ENCODE peak calls at places on chromosomes 7 and 10, in six cellular contexts. D is stimulated activated CD8-positive, alpha-beta memory T cell treated with anti-CD3 and anti-CD28 coated beads, Interleukin-4, amount 100 ng/mL, for 24 hours; E is LoVo; F is adipocyte; I is cardiac muscle cell; Y is fibroblast of the conjunctiva. R is an unnamed sample.

GRCh38 chr7:31413735-31414134 is 73.2 kb upstream of the NEUROD6 start:
- DNase-seq in D (no peak), E (no peak), F (no peak), I (no peak), Y (no peak), R (no peak)

GRCh38 chr10:65126288-65126687 is 1605.1 kb downstream of the REEP3 start:
- DNase-seq in D (no peak), E (no peak), F (no peak), I (no peak), Y (no peak), R (no peak)

GRCh38 chr10:69089638-69090599 is 2.0 kb downstream of the SRGN start:
- DNase-seq in D (peak), E (no peak), F (no peak), I (no peak), Y (no peak), R (no peak)

GRCh38 chr10:85642421-85643170 is 724.0 kb downstream of the GRID1 start:
- DNase-seq in D (no peak), E (peak), F (no peak), I (no peak), Y (no peak), R (no peak)

GRCh38 chr10:2978111-2978510 is 89.2 kb upstream of the PFKP start:
- DNase-seq in D (no peak), E (peak), F (peak), I (peak), Y (peak), R (peak)

GRCh38 chr10:77139145-77139692 is 498.4 kb downstream of the KCNMA1 start:
- DNase-seq in D (no peak), E (no peak), F (peak), I (no peak), Y (no peak), R (no peak)

GRCh38 chr10:87760195-87760905 is 57.7 kb downstream of the ATAD1 start:
- DNase-seq in D (no peak), E (no peak), F (peak), I (no peak), Y (no peak), R (no peak)

GRCh38 chr7:130008941-130009847 is 42.0 kb downstream of the ZC3HC1 start:
- DNase-seq in D (no peak), E (peak), F (peak), I (no peak), Y (no peak), R (no peak)

GRCh38 chr7:47195641-47196040 is 386.3 kb downstream of the TNS3 start:
- DNase-seq in D (no peak), E (no peak), F (no peak), I (no peak), Y (no peak), R (peak)

GRCh38 chr10:14545827-14546226 is 215.1 kb upstream of the FRMD4A start:
- DNase-seq in D (no peak), E (no peak), F (no peak), I (no peak), Y (no peak), R (no peak)

GRCh38 chr7:37973915-37974314 is 53.5 kb downstream of the EPDR1 start:
- DNase-seq in D (no peak), E (no peak), F (no peak), I (peak), Y (no peak), R (no peak)

GRCh38 chr10:91090761-91091529 is 129.5 kb upstream of the PCGF5 start:
- DNase-seq in D (no peak), E (no peak), F (peak), I (no peak), Y (no peak), R (no peak)

GRCh38 chr7:101819183-101819582 is 1.8 kb downstream of the CUX1 start:
- DNase-seq in D (no peak), E (no peak), F (no peak), I (no peak), Y (no peak), R (no peak)

GRCh38 chr7:132784406-132784805 is 208.1 kb upstream of the PLXNA4 start:
- DNase-seq in D (no peak), E (no peak), F (no peak), I (no peak), Y (no peak), R (no peak)

GRCh38 chr7:101138149-101138870 is 11.4 kb downstream of the SERPINE1 start:
- DNase-seq in D (peak), E (peak), F (peak), I (peak), Y (peak), R (peak)

GRCh38 chr10:74025380-74025978 is 27.6 kb downstream of the VCL start:
- DNase-seq in D (no peak), E (no peak), F (no peak), I (no peak), Y (no peak), R (no peak)

GRCh38 chr7:138979988-138980574 is 1.1 kb downstream of the KIAA1549 start:
- DNase-seq in D (no peak), E (no peak), F (peak), I (peak), Y (no peak), R (no peak)

GRCh38 chr7:99232082-99232770 is 24.3 kb upstream of the KPNA7 start:
- DNase-seq in D (no peak), E (no peak), F (no peak), I (no peak), Y (no peak), R (no peak)

GRCh38 chr10:119344381-119344780 is 137.0 kb downstream of the GRK5 start:
- DNase-seq in D (no peak), E (no peak), F (no peak), I (no peak), Y (no peak), R (no peak)

GRCh38 chr7:13031481-13031880 is 344.0 kb downstream of the ARL4A start:
- DNase-seq in D (no peak), E (no peak), F (no peak), I (no peak), Y (no peak), R (no peak)

GRCh38 chr10:119687192-119688032 is 36.2 kb downstream of the BAG3 start:
- DNase-seq in D (no peak), E (no peak), F (no peak), I (peak), Y (no peak), R (peak)

GRCh38 chr10:118798186-118798811 is 43.5 kb upstream of the CACUL1 start:
- DNase-seq in D (no peak), E (peak), F (peak), I (no peak), Y (peak), R (no peak)

GRCh38 chr10:131981429-131982184 is at the start of gene BNIP3:
- DNase-seq in D (peak), E (peak), F (peak), I (peak), Y (peak), R (peak)

GRCh38 chr10:68870545-68871104 is 30.5 kb upstream of the DDX50 start:
- DNase-seq in D (no peak), E (no peak), F (no peak), I (no peak), Y (no peak), R (no peak)

GRCh38 chr10:121501796-121502195 is 96.4 kb downstream of the FGFR2 start:
- DNase-seq in D (no peak), E (no peak), F (no peak), I (no peak), Y (no peak), R (no peak)

GRCh38 chr10:122462533-122463465 is 1.4 kb downstream of the HTRA1 start:
- DNase-seq in D (no peak), E (no peak), F (peak), I (peak), Y (no peak), R (no peak)

GRCh38 chr10:104253106-104253505 is 1.6 kb upstream of the GSTO1 start:
- DNase-seq in D (no peak), E (no peak), F (no peak), I (no peak), Y (no peak), R (no peak)

GRCh38 chr10:127254276-127254675 is 57.9 kb upstream of the INSYN2A start:
- DNase-seq in D (no peak), E (no peak), F (no peak), I (no peak), Y (no peak), R (peak)

GRCh38 chr10:80924063-80924952 is 386.6 kb downstream of the SH2D4B start:
- DNase-seq in D (no peak), E (peak), F (peak), I (peak), Y (peak), R (peak)

GRCh38 chr7:131630427-131630826 is 74.0 kb upstream of the PODXL start:
- DNase-seq in D (no peak), E (no peak), F (no peak), I (no peak), Y (no peak), R (no peak)

GRCh38 chr7:68640103-68640502 is 958.2 kb upstream of the AUTS2 start:
- DNase-seq in D (no peak), E (no peak), F (no peak), I (no peak), Y (no peak), R (no peak)

GRCh38 chr7:86964973-86965726 is 94.3 kb downstream of the ELAPOR2 start:
- DNase-seq in D (no peak), E (no peak), F (no peak), I (no peak), Y (no peak), R (no peak)

GRCh38 chr7:46301677-46302076 is 380.6 kb upstream of the IGFBP3 start:
- DNase-seq in D (no peak), E (no peak), F (no peak), I (no peak), Y (no peak), R (no peak)

GRCh38 chr10:72162978-72163377 is 52.8 kb upstream of the ANAPC16 start:
- DNase-seq in D (no peak), E (no peak), F (peak), I (no peak), Y (peak), R (no peak)

GRCh38 chr7:82699773-82700186 is 256.2 kb upstream of the CACNA2D1 start:
- DNase-seq in D (no peak), E (peak), F (no peak), I (no peak), Y (no peak), R (no peak)

GRCh38 chr10:44647877-44648542 is 263.1 kb upstream of the CXCL12 start:
- DNase-seq in D (no peak), E (no peak), F (peak), I (no peak), Y (peak), R (no peak)

GRCh38 chr7:131040467-131040932 is 287.2 kb upstream of the MKLN1 start:
- DNase-seq in D (no peak), E (peak), F (peak), I (peak), Y (peak), R (peak)